ENCODE peak calls at places on chromosomes 11 and 22, in five cellular contexts. X, O, Q, I and S are unnamed samples.

GRCh38 chr11:74826901-74827300 is 78.3 kb downstream of the RNF169 start:
- DNase-seq in X (no peak), O (no peak), Q (no peak), I (no peak), S (no peak)

GRCh38 chr11:120467627-120468026 is 43.9 kb upstream of the GRIK4 start:
- DNase-seq in X (no peak), O (no peak), Q (peak), I (peak), S (no peak)

GRCh38 chr11:62865641-62866040 is 15.1 kb upstream of the SLC3A2 start:
- DNase-seq in X (no peak), O (no peak), Q (no peak), I (no peak), S (no peak)

GRCh38 chr11:6474806-6475500 is 1.2 kb upstream of the TRIM3 start:
- DNase-seq in X (no peak), O (no peak), Q (no peak), I (no peak), S (no peak)

GRCh38 chr22:46064966-46065666 is 85.2 kb upstream of the PPARA start:
- DNase-seq in X (no peak), O (no peak), Q (no peak), I (peak), S (no peak)

GRCh38 chr22:36934153-36934939 is 20.9 kb downstream of the CSF2RB start:
- DNase-seq in X (no peak), O (no peak), Q (no peak), I (no peak), S (no peak)

GRCh38 chr11:115206365-115207022 is 297.7 kb downstream of the CADM1 start:
- DNase-seq in X (no peak), O (no peak), Q (no peak), I (no peak), S (no peak)

GRCh38 chr11:71153005-71153395 is 99.4 kb downstream of the SHANK2 start:
- DNase-seq in X (no peak), O (no peak), Q (peak), I (peak), S (no peak)

GRCh38 chr11:1949302-1949701 is 2.2 kb downstream of the MRPL23 start:
- DNase-seq in X (no peak), O (no peak), Q (no peak), I (no peak), S (no peak)

GRCh38 chr11:78646564-78647185 is 72.0 kb upstream of the NARS2 start:
- DNase-seq in X (peak), O (no peak), Q (peak), I (peak), S (peak)

GRCh38 chr11:96271777-96272176 is 71.2 kb downstream of the MAML2 start:
- DNase-seq in X (no peak), O (no peak), Q (no peak), I (no peak), S (no peak)

GRCh38 chr11:90423378-90423777 is 200.5 kb upstream of the CHORDC1 start:
- DNase-seq in X (no peak), O (no peak), Q (no peak), I (no peak), S (no peak)

GRCh38 chr11:80297808-80298460 is 857.1 kb upstream of the TENM4 start:
- DNase-seq in X (no peak), O (peak), Q (peak), I (peak), S (no peak)

GRCh38 chr11:76288166-76288978 is 82.1 kb upstream of the WNT11 start:
- DNase-seq in X (no peak), O (no peak), Q (no peak), I (no peak), S (peak)

GRCh38 chr11:119336744-119337469 is 2.6 kb downstream of the RNF26 start:
- DNase-seq in X (no peak), O (no peak), Q (no peak), I (no peak), S (no peak)

GRCh38 chr11:126824035-126824607 is 176.4 kb downstream of the KIRREL3 start:
- DNase-seq in X (no peak), O (no peak), Q (no peak), I (no peak), S (no peak)

GRCh38 chr11:126816655-126817054 is 183.9 kb downstream of the KIRREL3 start:
- DNase-seq in X (no peak), O (no peak), Q (no peak), I (no peak), S (no peak)

GRCh38 chr11:65646288-65646734 is 8.4 kb downstream of the SIPA1 start:
- DNase-seq in X (no peak), O (no peak), Q (no peak), I (no peak), S (no peak)

GRCh38 chr11:17722000-17722643 is 2.8 kb downstream of the MYOD1 start:
- DNase-seq in X (peak), O (no peak), Q (peak), I (no peak), S (no peak)

GRCh38 chr11:76216536-76217326 is 10.4 kb upstream of the WNT11 start:
- DNase-seq in X (no peak), O (no peak), Q (no peak), I (no peak), S (no peak)

GRCh38 chr22:38864361-38865191 is 7.4 kb downstream of the CBX6 start:
- DNase-seq in X (no peak), O (no peak), Q (no peak), I (no peak), S (no peak)

GRCh38 chr11:64924910-64925284 is 408 bp downstream of the PPP2R5B start:
- DNase-seq in X (peak), O (no peak), Q (no peak), I (no peak), S (no peak)

GRCh38 chr11:77170107-77170506 is 42.1 kb downstream of the MYO7A start:
- DNase-seq in X (no peak), O (no peak), Q (no peak), I (no peak), S (no peak)

GRCh38 chr11:6326980-6327379 is 6.7 kb upstream of the CAVIN3 start:
- DNase-seq in X (no peak), O (no peak), Q (no peak), I (no peak), S (no peak)

GRCh38 chr11:69443968-69444364 is 37.5 kb upstream of the LINC01488 start:
- DNase-seq in X (no peak), O (no peak), Q (peak), I (no peak), S (no peak)

GRCh38 chr22:30978304-30978962 is 9.4 kb downstream of the TUG1 start:
- DNase-seq in X (no peak), O (no peak), Q (no peak), I (no peak), S (no peak)

GRCh38 chr22:26170112-26170492 is 840 bp downstream of the SEZ6L start:
- DNase-seq in X (no peak), O (no peak), Q (no peak), I (no peak), S (no peak)